ENCODE peak calls at places on chromosome 10, in six cellular contexts. P, Z, U, L, V and Q are unnamed samples.

GRCh38 chr10:54985732-54986131 is 184.7 kb upstream of the PCDH15 start:
- DNase-seq in V (no peak), P (peak), L (peak), U (no peak), Z (peak), Q (peak)

GRCh38 chr10:11476035-11476434 is 135.4 kb downstream of the USP6NL start:
- DNase-seq in P (no peak), Z (no peak), U (no peak), L (no peak), V (no peak), Q (no peak)

GRCh38 chr10:86500846-86501245 is 20.7 kb downstream of the WAPL start:
- DNase-seq in U (no peak), V (peak), P (no peak), Z (no peak), L (no peak), Q (no peak)

GRCh38 chr10:121159670-121160069 is 308.5 kb downstream of the WDR11 start:
- DNase-seq in Z (no peak), V (no peak), U (no peak), P (no peak), L (peak), Q (peak)

GRCh38 chr10:103660364-103661197 is 167.1 kb downstream of the NEURL1 start:
- DNase-seq in V (peak), Z (no peak), P (no peak), U (peak), L (no peak), Q (no peak)

GRCh38 chr10:73774637-73775036 is 7.2 kb upstream of the CHCHD1 start:
- DNase-seq in Z (peak), P (peak), L (peak), U (no peak), V (peak), Q (peak)

GRCh38 chr10:69479241-69479730 is 28.0 kb downstream of the TSPAN15 start:
- DNase-seq in V (no peak), L (no peak), Z (no peak), U (no peak), P (no peak), Q (no peak)

GRCh38 chr10:27744478-27745379 is 890 bp downstream of the MKX start:
- DNase-seq in Z (peak), P (peak), U (no peak), V (peak), L (peak), Q (no peak)

GRCh38 chr10:50600831-50601466 is 22.8 kb downstream of the SGMS1 start:
- DNase-seq in L (peak), U (no peak), P (no peak), V (peak), Z (peak), Q (no peak)

GRCh38 chr10:3248526-3249255 is 76.1 kb upstream of the PITRM1 start:
- DNase-seq in U (peak), L (peak), V (peak), Z (peak), P (peak), Q (peak)

GRCh38 chr10:851891-852290 is 79.6 kb downstream of the LARP4B start:
- DNase-seq in U (no peak), Z (no peak), P (no peak), V (no peak), L (no peak), Q (no peak)

GRCh38 chr10:62182595-62182994 is 86.0 kb downstream of the RTKN2 start:
- DNase-seq in P (no peak), U (no peak), Z (no peak), L (no peak), V (no peak), Q (no peak)

GRCh38 chr10:85648279-85648754 is 718.3 kb downstream of the GRID1 start:
- DNase-seq in U (peak), Z (no peak), L (no peak), V (no peak), P (peak), Q (no peak)

GRCh38 chr10:113386005-113386404 is 166.8 kb upstream of the HABP2 start:
- DNase-seq in Z (peak), V (peak), L (peak), P (no peak), U (peak), Q (peak)

GRCh38 chr10:127909716-127910463 is 3.0 kb downstream of the PTPRE start:
- DNase-seq in V (no peak), P (no peak), L (no peak), Z (no peak), U (no peak), Q (no peak)

GRCh38 chr10:100340948-100341847 is 5.8 kb upstream of the SCD start:
- DNase-seq in Z (no peak), V (no peak), L (no peak), U (no peak), P (peak), Q (no peak)

GRCh38 chr10:18472977-18473376 is 178.4 kb downstream of the NSUN6 start:
- DNase-seq in V (no peak), U (no peak), Z (peak), L (peak), P (peak), Q (peak)
- TF ChIP-seq CTCF in V (no peak), U (no peak), Z (no peak), L (peak), P (peak), Q (no peak)

DNA sequence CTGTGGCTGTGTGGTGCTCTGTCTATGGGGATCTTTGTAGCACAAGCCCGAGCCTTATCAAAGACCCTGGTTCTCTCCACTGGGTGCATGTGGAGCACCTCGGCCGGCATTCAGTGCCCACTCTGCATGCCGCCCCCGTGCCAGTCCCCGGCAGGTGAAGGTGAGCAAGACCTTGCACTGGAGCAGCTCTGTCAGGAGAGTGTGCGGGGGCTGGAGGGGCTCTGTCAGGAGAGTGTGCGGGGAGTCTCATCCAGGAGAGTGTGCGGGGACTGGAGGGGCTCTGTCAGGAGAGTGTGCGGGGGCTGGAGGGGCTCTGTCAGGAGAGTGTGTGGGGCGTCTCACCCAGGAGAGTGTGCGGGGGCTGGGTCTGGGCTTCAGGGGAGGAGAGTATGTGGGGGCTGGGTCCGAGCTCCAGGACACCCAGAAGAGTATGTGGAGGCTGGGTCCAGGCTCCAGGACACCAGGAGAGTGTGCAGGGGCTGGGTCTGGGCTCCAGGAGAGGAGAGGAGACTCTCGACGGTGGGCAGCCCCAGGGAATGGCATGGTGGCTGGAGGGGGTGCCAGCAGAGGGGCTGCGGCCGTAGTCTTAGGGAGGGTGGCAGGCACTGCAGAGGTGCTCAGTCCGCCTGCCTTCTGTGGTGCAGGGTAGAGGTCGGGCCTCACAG is 40.8 kb downstream of the INPP5A start:
- DNase-seq in Z (no peak), V (no peak), U (no peak), P (no peak), L (no peak), Q (no peak)
- H3K27ac ChIP-seq in Z (no peak), V (no peak), U (no peak), P (no peak), L (no peak), Q (no peak)

GRCh38 chr10:126006264-126006663 is 109.9 kb downstream of the FANK1 start:
- DNase-seq in Z (no peak), L (no peak), P (no peak), V (no peak), U (no peak), Q (no peak)

GRCh38 chr10:126011995-126012394 is 115.6 kb downstream of the FANK1 start:
- DNase-seq in P (no peak), V (no peak), Z (no peak), U (no peak), L (no peak), Q (no peak)

GRCh38 chr10:126006906-126007305 is 110.5 kb downstream of the FANK1 start:
- DNase-seq in V (no peak), Z (no peak), L (peak), U (no peak), P (no peak), Q (no peak)

GRCh38 chr10:126012485-126012884 is 116.1 kb downstream of the FANK1 start:
- DNase-seq in U (peak), L (peak), V (peak), P (no peak), Z (no peak), Q (peak)

DNA sequence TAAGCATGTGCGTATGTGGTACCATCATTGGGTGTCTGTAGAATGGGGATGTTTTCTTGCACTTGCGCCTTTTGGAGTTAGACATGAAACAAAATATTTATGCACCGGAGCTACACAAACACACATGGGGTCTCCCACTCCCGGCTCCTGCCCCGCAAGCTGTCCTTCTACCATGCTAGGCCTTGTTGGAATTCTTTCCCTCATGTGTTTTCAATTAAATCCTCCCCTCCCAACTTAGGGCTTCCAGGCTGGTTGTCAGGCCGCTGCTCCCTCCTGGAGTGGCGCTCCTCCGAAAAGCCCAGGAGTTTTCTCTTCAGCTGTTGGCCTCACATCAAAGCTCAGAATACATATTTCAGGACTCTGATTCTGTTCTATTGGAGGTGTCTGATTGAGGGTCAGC is 113.2 kb downstream of the FANK1 start:
- DNase-seq in P (no peak), L (no peak), U (no peak), V (no peak), Z (no peak), Q (no peak)
- TF ChIP-seq CTCF in P (no peak), L (no peak), U (no peak), V (no peak), Z (no peak), Q (no peak)

GRCh38 chr10:119221201-119221600 is 13.8 kb downstream of the GRK5 start:
- DNase-seq in Z (no peak), L (no peak), P (no peak), V (peak), U (no peak), Q (no peak)
- H3K27ac ChIP-seq in Z (no peak), L (no peak), P (peak), V (peak), U (no peak), Q (no peak)

GRCh38 chr10:124458473-124458872 is 3.1 kb upstream of the LHPP start:
- DNase-seq in L (no peak), P (no peak), V (no peak), Z (no peak), U (no peak), Q (no peak)
- TF ChIP-seq CTCF in L (no peak), P (no peak), V (no peak), Z (no peak), U (no peak), Q (no peak)

GRCh38 chr10:126908729-126909526 is 3.7 kb downstream of the DOCK1 start:
- DNase-seq in V (no peak), P (no peak), L (no peak), U (no peak), Z (no peak), Q (no peak)
- H3K27ac ChIP-seq in V (no peak), P (no peak), L (no peak), U (no peak), Z (no peak), Q (peak)

GRCh38 chr10:14089556-14090297 is 241.0 kb downstream of the FRMD4A start:
- DNase-seq in L (no peak), Z (no peak), P (no peak), U (no peak), V (no peak), Q (no peak)

GRCh38 chr10:14099885-14100284 is 230.8 kb downstream of the FRMD4A start:
- DNase-seq in L (no peak), Z (no peak), U (no peak), V (no peak), P (no peak), Q (no peak)

GRCh38 chr10:14092749-14093148 is 238.0 kb downstream of the FRMD4A start:
- DNase-seq in U (no peak), P (no peak), L (no peak), V (no peak), Z (no peak), Q (no peak)

GRCh38 chr10:14093735-14094484 is 236.8 kb downstream of the FRMD4A start:
- DNase-seq in V (peak), L (peak), Z (peak), U (peak), P (peak), Q (peak)
- TF ChIP-seq CTCF in V (peak), L (peak), Z (peak), U (peak), P (peak), Q (peak)